ENCODE peak calls at places on chromosomes 13 and 19, in seven cellular contexts. One of them, this sample, is unnamed.

GRCh38 chr13:110304256-110304655 is 2.7 kb downstream of the COL4A1 start:
- DNase-seq in endothelial cell of umbilical vein: no peak
- DNase-seq in RWPE1: no peak
- DNase-seq in pancreas: no peak
- DNase-seq in sigmoid colon: peak
- DNase-seq in CD4-positive, CD25-positive, alpha-beta regulatory T cell: no peak
- DNase-seq in cardiac muscle cell: peak
- DNase-seq in this sample: no peak

GRCh38 chr13:99693812-99694211 is 192.5 kb downstream of the TM9SF2 start:
- DNase-seq in cardiac muscle cell: no peak
- DNase-seq in CD4-positive, CD25-positive, alpha-beta regulatory T cell: no peak
- DNase-seq in sigmoid colon: no peak
- DNase-seq in endothelial cell of umbilical vein: no peak
- DNase-seq in pancreas: no peak
- DNase-seq in RWPE1: no peak
- DNase-seq in this sample: no peak

GRCh38 chr13:22931576-22931975 is 249.2 kb upstream of the SGCG start:
- DNase-seq in pancreas: no peak
- DNase-seq in endothelial cell of umbilical vein: no peak
- DNase-seq in RWPE1: no peak
- DNase-seq in sigmoid colon: no peak
- DNase-seq in cardiac muscle cell: no peak
- DNase-seq in CD4-positive, CD25-positive, alpha-beta regulatory T cell: no peak
- DNase-seq in this sample: no peak

GRCh38 chr19:2391118-2391725 is 31.2 kb downstream of the TMPRSS9 start:
- DNase-seq in pancreas: peak
- DNase-seq in RWPE1: peak
- DNase-seq in CD4-positive, CD25-positive, alpha-beta regulatory T cell: peak
- DNase-seq in cardiac muscle cell: peak
- DNase-seq in endothelial cell of umbilical vein: peak
- DNase-seq in sigmoid colon: no peak
- DNase-seq in this sample: peak

GRCh38 chr19:4606181-4606580 is 33.1 kb upstream of the TNFAIP8L1 start:
- DNase-seq in RWPE1: no peak
- DNase-seq in cardiac muscle cell: no peak
- DNase-seq in sigmoid colon: no peak
- DNase-seq in CD4-positive, CD25-positive, alpha-beta regulatory T cell: no peak
- DNase-seq in pancreas: no peak
- DNase-seq in endothelial cell of umbilical vein: no peak
- DNase-seq in this sample: no peak

GRCh38 chr19:15456871-15457700 is 7.3 kb downstream of the RASAL3 start:
- DNase-seq in CD4-positive, CD25-positive, alpha-beta regulatory T cell: no peak
- DNase-seq in sigmoid colon: no peak
- DNase-seq in pancreas: peak
- DNase-seq in endothelial cell of umbilical vein: no peak
- DNase-seq in cardiac muscle cell: no peak
- DNase-seq in RWPE1: peak
- DNase-seq in this sample: no peak

GRCh38 chr13:79571147-79571546 is 90.2 kb downstream of the NDFIP2 start:
- DNase-seq in CD4-positive, CD25-positive, alpha-beta regulatory T cell: no peak
- DNase-seq in sigmoid colon: no peak
- DNase-seq in pancreas: no peak
- DNase-seq in RWPE1: no peak
- DNase-seq in cardiac muscle cell: no peak
- DNase-seq in endothelial cell of umbilical vein: no peak
- DNase-seq in this sample: no peak

GRCh38 chr13:43285891-43286602 is 262.7 kb downstream of the DNAJC15 start:
- DNase-seq in RWPE1: no peak
- DNase-seq in pancreas: no peak
- DNase-seq in sigmoid colon: no peak
- DNase-seq in cardiac muscle cell: no peak
- DNase-seq in endothelial cell of umbilical vein: no peak
- DNase-seq in CD4-positive, CD25-positive, alpha-beta regulatory T cell: no peak
- DNase-seq in this sample: no peak

GRCh38 chr13:73040479-73040878 is 18.3 kb upstream of the KLF5 start:
- DNase-seq in CD4-positive, CD25-positive, alpha-beta regulatory T cell: no peak
- DNase-seq in pancreas: no peak
- DNase-seq in endothelial cell of umbilical vein: no peak
- DNase-seq in RWPE1: no peak
- DNase-seq in sigmoid colon: no peak
- DNase-seq in cardiac muscle cell: no peak
- DNase-seq in this sample: no peak

GRCh38 chr13:109869312-109870237 is 83.2 kb upstream of the IRS2 start:
- DNase-seq in CD4-positive, CD25-positive, alpha-beta regulatory T cell: no peak
- DNase-seq in pancreas: peak
- DNase-seq in cardiac muscle cell: peak
- DNase-seq in sigmoid colon: peak
- DNase-seq in endothelial cell of umbilical vein: peak
- DNase-seq in RWPE1: peak
- DNase-seq in this sample: no peak

GRCh38 chr19:2497186-2497585 is 21.3 kb downstream of the GADD45B start:
- DNase-seq in endothelial cell of umbilical vein: no peak
- DNase-seq in sigmoid colon: no peak
- DNase-seq in CD4-positive, CD25-positive, alpha-beta regulatory T cell: no peak
- DNase-seq in pancreas: no peak
- DNase-seq in RWPE1: no peak
- DNase-seq in cardiac muscle cell: no peak
- DNase-seq in this sample: no peak

GRCh38 chr19:55552620-55553019 is 7.3 kb upstream of the SBK3 start:
- DNase-seq in cardiac muscle cell: peak
- DNase-seq in sigmoid colon: no peak
- DNase-seq in endothelial cell of umbilical vein: no peak
- DNase-seq in CD4-positive, CD25-positive, alpha-beta regulatory T cell: no peak
- DNase-seq in RWPE1: no peak
- DNase-seq in pancreas: no peak
- DNase-seq in this sample: no peak

GRCh38 chr19:2014731-2015610 is 543 bp downstream of the BTBD2 start:
- DNase-seq in RWPE1: peak
- DNase-seq in endothelial cell of umbilical vein: no peak
- DNase-seq in CD4-positive, CD25-positive, alpha-beta regulatory T cell: peak
- DNase-seq in cardiac muscle cell: peak
- DNase-seq in pancreas: no peak
- DNase-seq in sigmoid colon: peak
- DNase-seq in this sample: no peak

GRCh38 chr19:46886546-46887239 is 25.9 kb downstream of the ARHGAP35 start:
- DNase-seq in CD4-positive, CD25-positive, alpha-beta regulatory T cell: no peak
- DNase-seq in endothelial cell of umbilical vein: no peak
- DNase-seq in pancreas: no peak
- DNase-seq in RWPE1: no peak
- DNase-seq in sigmoid colon: no peak
- DNase-seq in cardiac muscle cell: no peak
- DNase-seq in this sample: no peak
- H3K27ac ChIP-seq in CD4-positive, CD25-positive, alpha-beta regulatory T cell: no peak
- H3K27ac ChIP-seq in endothelial cell of umbilical vein: no peak
- H3K27ac ChIP-seq in pancreas: no peak
- H3K27ac ChIP-seq in RWPE1: no peak
- H3K27ac ChIP-seq in sigmoid colon: no peak
- H3K27ac ChIP-seq in cardiac muscle cell: no peak
- H3K27ac ChIP-seq in this sample: no peak

GRCh38 chr19:54206030-54206830 is 5.6 kb downstream of the RPS9 start:
- DNase-seq in RWPE1: no peak
- DNase-seq in cardiac muscle cell: no peak
- DNase-seq in CD4-positive, CD25-positive, alpha-beta regulatory T cell: no peak
- DNase-seq in pancreas: no peak
- DNase-seq in endothelial cell of umbilical vein: no peak
- DNase-seq in sigmoid colon: no peak
- DNase-seq in this sample: no peak
- H3K27ac ChIP-seq in RWPE1: peak
- H3K27ac ChIP-seq in cardiac muscle cell: no peak
- H3K27ac ChIP-seq in CD4-positive, CD25-positive, alpha-beta regulatory T cell: no peak
- H3K27ac ChIP-seq in pancreas: peak
- H3K27ac ChIP-seq in endothelial cell of umbilical vein: no peak
- H3K27ac ChIP-seq in sigmoid colon: peak
- H3K27ac ChIP-seq in this sample: no peak

GRCh38 chr19:47429140-47429793 is 9.9 kb upstream of the MEIS3 start:
- DNase-seq in endothelial cell of umbilical vein: no peak
- DNase-seq in cardiac muscle cell: no peak
- DNase-seq in CD4-positive, CD25-positive, alpha-beta regulatory T cell: no peak
- DNase-seq in sigmoid colon: no peak
- DNase-seq in pancreas: no peak
- DNase-seq in RWPE1: no peak
- DNase-seq in this sample: no peak

GRCh38 chr19:47427241-47428176 is 8.2 kb upstream of the MEIS3 start:
- DNase-seq in endothelial cell of umbilical vein: peak
- DNase-seq in sigmoid colon: peak
- DNase-seq in pancreas: peak
- DNase-seq in CD4-positive, CD25-positive, alpha-beta regulatory T cell: peak
- DNase-seq in cardiac muscle cell: peak
- DNase-seq in RWPE1: peak
- DNase-seq in this sample: peak

GRCh38 chr19:47432091-47432490 is 12.8 kb upstream of the MEIS3 start:
- DNase-seq in sigmoid colon: no peak
- DNase-seq in endothelial cell of umbilical vein: no peak
- DNase-seq in pancreas: no peak
- DNase-seq in RWPE1: no peak
- DNase-seq in cardiac muscle cell: no peak
- DNase-seq in CD4-positive, CD25-positive, alpha-beta regulatory T cell: no peak
- DNase-seq in this sample: no peak

GRCh38 chr19:47430041-47430802 is 10.9 kb upstream of the MEIS3 start:
- DNase-seq in CD4-positive, CD25-positive, alpha-beta regulatory T cell: no peak
- DNase-seq in endothelial cell of umbilical vein: peak
- DNase-seq in sigmoid colon: no peak
- DNase-seq in RWPE1: no peak
- DNase-seq in pancreas: peak
- DNase-seq in cardiac muscle cell: peak
- DNase-seq in this sample: no peak

DNA sequence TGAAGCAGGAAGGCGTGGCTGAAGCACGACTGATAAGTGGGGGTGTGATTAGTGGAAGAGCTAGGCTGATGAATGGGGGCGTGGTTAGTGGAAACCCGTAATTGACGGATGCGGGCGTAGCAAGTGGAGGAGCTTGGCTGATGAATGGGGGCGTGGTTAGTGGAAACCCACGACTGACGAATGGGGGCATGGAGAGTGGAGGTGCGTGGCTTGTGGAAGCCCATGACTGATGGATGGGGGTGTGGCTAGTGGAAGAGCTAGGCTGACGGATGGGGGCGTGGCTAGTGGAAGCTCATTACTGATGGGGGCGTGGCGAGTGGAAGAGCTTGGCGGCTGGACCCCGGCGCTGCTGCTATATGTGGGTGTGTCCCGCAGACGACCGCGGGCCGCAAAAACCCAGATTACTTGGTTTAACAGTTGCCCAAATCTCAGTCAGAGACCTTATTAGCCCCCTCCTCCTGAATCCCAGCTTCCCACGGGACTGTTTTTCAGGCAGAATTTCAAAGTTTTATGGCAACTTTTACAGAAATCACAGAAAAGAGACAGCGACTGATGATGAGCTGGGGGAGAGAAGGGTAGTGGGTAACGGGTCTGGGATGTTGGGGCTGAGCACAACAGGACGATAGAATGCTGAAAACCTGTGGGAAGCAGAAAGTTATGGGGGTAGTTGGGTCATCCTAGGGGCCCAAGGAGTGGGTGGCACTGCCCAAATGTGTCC is 9.0 kb upstream of the MEIS3 start:
- DNase-seq in sigmoid colon: peak
- DNase-seq in RWPE1: peak
- DNase-seq in CD4-positive, CD25-positive, alpha-beta regulatory T cell: peak
- DNase-seq in cardiac muscle cell: peak
- DNase-seq in pancreas: peak
- DNase-seq in endothelial cell of umbilical vein: peak
- DNase-seq in this sample: peak
- H3K27ac ChIP-seq in sigmoid colon: peak
- H3K27ac ChIP-seq in RWPE1: peak
- H3K27ac ChIP-seq in CD4-positive, CD25-positive, alpha-beta regulatory T cell: peak
- H3K27ac ChIP-seq in cardiac muscle cell: peak
- H3K27ac ChIP-seq in pancreas: no peak
- H3K27ac ChIP-seq in endothelial cell of umbilical vein: no peak
- H3K27ac ChIP-seq in this sample: no peak

GRCh38 chr13:51681037-51681678 is 96.9 kb downstream of the WDFY2 start:
- DNase-seq in RWPE1: peak
- DNase-seq in sigmoid colon: no peak
- DNase-seq in cardiac muscle cell: peak
- DNase-seq in CD4-positive, CD25-positive, alpha-beta regulatory T cell: no peak
- DNase-seq in pancreas: no peak
- DNase-seq in endothelial cell of umbilical vein: no peak
- DNase-seq in this sample: no peak
- H3K27ac ChIP-seq in RWPE1: no peak
- H3K27ac ChIP-seq in sigmoid colon: no peak
- H3K27ac ChIP-seq in cardiac muscle cell: no peak
- H3K27ac ChIP-seq in CD4-positive, CD25-positive, alpha-beta regulatory T cell: no peak
- H3K27ac ChIP-seq in pancreas: no peak
- H3K27ac ChIP-seq in endothelial cell of umbilical vein: no peak
- H3K27ac ChIP-seq in this sample: no peak